ENCODE peak calls at places on chromosome 2, in eight cellular contexts. E is CD8-positive, alpha-beta T cell; Y is PC-3; V is right lobe of liver; Z is hepatocyte; S is transverse colon; K is cardiac muscle cell; B is spleen. J is an unnamed sample. For H3K36me3, the result is how much of the 10 kb centered on the place peaks cover.

GRCh38 chr2:133420748-133421147 is 147.5 kb downstream of the NCKAP5 start:
- DNase-seq in E (no peak), Y (no peak), V (no peak), Z (no peak), S (peak), K (no peak), B (no peak), J (no peak)

GRCh38 chr2:107358921-107359320 is 467.8 kb upstream of the RGPD4 start:
- DNase-seq in E (no peak), Y (no peak), V (no peak), Z (no peak), S (no peak), K (no peak), B (no peak), J (no peak)

GRCh38 chr2:120853294-120854013 is 117.8 kb downstream of the GLI2 start:
- DNase-seq in E (no peak), Y (no peak), V (no peak), Z (no peak), S (no peak), K (no peak), B (peak), J (no peak)

GRCh38 chr2:152611458-152612231 is 105.6 kb downstream of the PRPF40A start:
- DNase-seq in E (no peak), Y (no peak), V (no peak), Z (peak), S (peak), K (no peak), B (no peak), J (no peak)

GRCh38 chr2:120920438-120920814 is 184.8 kb downstream of the GLI2 start:
- DNase-seq in E (no peak), Y (no peak), V (peak), Z (no peak), S (no peak), K (no peak), B (no peak), J (no peak)

GRCh38 chr2:84939426-84940087 is 31.4 kb upstream of the KCMF1 start:
- DNase-seq in E (peak), Y (no peak), V (no peak), Z (no peak), S (peak), K (no peak), B (peak), J (peak)

GRCh38 chr2:160358051-160358450 is 135.6 kb downstream of the RBMS1 start:
- DNase-seq in E (no peak), Y (peak), V (no peak), Z (no peak), S (no peak), K (no peak), B (no peak), J (no peak)

GRCh38 chr2:78699696-78700095 is 325.8 kb upstream of the REG3G start:
- DNase-seq in E (no peak), Y (no peak), V (no peak), Z (no peak), S (no peak), K (no peak), B (no peak), J (no peak)

GRCh38 chr2:46167924-46168323 is 129.3 kb upstream of the EPAS1 start:
- DNase-seq in E (no peak), Y (no peak), V (no peak), Z (no peak), S (no peak), K (no peak), B (no peak), J (no peak)

GRCh38 chr2:55010915-55011314 is 39.3 kb downstream of the RTN4 start:
- DNase-seq in E (no peak), Y (no peak), V (peak), Z (peak), S (no peak), K (no peak), B (no peak), J (no peak)

GRCh38 chr2:29343830-29344229 is 228.6 kb downstream of the CLIP4 start:
- DNase-seq in E (no peak), Y (no peak), V (no peak), Z (no peak), S (no peak), K (no peak), B (no peak), J (no peak)

GRCh38 chr2:3311601-3312000 is 66.0 kb downstream of the EIPR1 start:
- DNase-seq in E (no peak), Y (no peak), V (peak), Z (no peak), S (no peak), K (no peak), B (peak), J (no peak)

GRCh38 chr2:234081970-234082822 is 31.7 kb downstream of the SPP2 start:
- DNase-seq in E (no peak), Y (peak), V (peak), Z (peak), S (peak), K (no peak), B (no peak), J (no peak)

GRCh38 chr2:237700583-237701032 is 73.2 kb downstream of the LRRFIP1 start:
- DNase-seq in E (peak), Y (no peak), V (no peak), Z (peak), S (peak), K (peak), B (peak), J (peak)

GRCh38 chr2:185316383-185316782 is 422.2 kb upstream of the FSIP2 start:
- DNase-seq in E (no peak), Y (no peak), V (no peak), Z (no peak), S (no peak), K (no peak), B (no peak), J (peak)

GRCh38 chr2:135563793-135564192 is 32.5 kb downstream of the R3HDM1 start:
- DNase-seq in E (no peak), Y (peak), V (no peak), Z (no peak), S (no peak), K (no peak), B (no peak), J (no peak)

GRCh38 chr2:120914839-120915521 is 179.3 kb downstream of the GLI2 start:
- DNase-seq in E (no peak), Y (peak), V (peak), Z (no peak), S (peak), K (peak), B (no peak), J (no peak)

GRCh38 chr2:157722580-157723234 is 94.0 kb upstream of the ACVR1C start:
- DNase-seq in E (no peak), Y (peak), V (no peak), Z (no peak), S (no peak), K (no peak), B (no peak), J (peak)

GRCh38 chr2:44360749-44361329 is 455 bp downstream of the PREPL start:
- DNase-seq in E (no peak), Y (peak), V (peak), Z (peak), S (no peak), K (no peak), B (no peak), J (no peak)

GRCh38 chr2:200575957-200576356 is 9.9 kb upstream of the AOX1 start:
- DNase-seq in E (no peak), Y (peak), V (no peak), Z (no peak), S (no peak), K (no peak), B (no peak), J (no peak)

GRCh38 chr2:99881901-99882591 is 260.3 kb downstream of the AFF3 start:
- DNase-seq in E (no peak), Y (peak), V (no peak), Z (peak), S (no peak), K (peak), B (no peak), J (no peak)

GRCh38 chr2:236702693-236703092 is 133.1 kb downstream of the ACKR3 start:
- DNase-seq in E (no peak), Y (no peak), V (no peak), Z (no peak), S (no peak), K (no peak), B (no peak), J (no peak)

GRCh38 chr2:209391776-209392401 is 32.0 kb upstream of the MAP2 start:
- DNase-seq in E (no peak), Y (peak), V (no peak), Z (no peak), S (no peak), K (no peak), B (no peak), J (no peak)

GRCh38 chr2:10584843-10585475 is 104.8 kb downstream of the NOL10 start:
- DNase-seq in E (no peak), Y (peak), V (no peak), Z (peak), S (no peak), K (peak), B (no peak), J (no peak)

GRCh38 chr2:163662141-163662780 is 73.5 kb downstream of the FIGN start:
- DNase-seq in E (no peak), Y (no peak), V (no peak), Z (no peak), S (no peak), K (no peak), B (no peak), J (no peak)

GRCh38 chr2:9288681-9289338 is 82.2 kb downstream of the ASAP2 start:
- DNase-seq in E (no peak), Y (peak), V (no peak), Z (no peak), S (no peak), K (no peak), B (no peak), J (no peak)

GRCh38 chr2:174667461-174667860 is 69.9 kb upstream of the WIPF1 start:
- DNase-seq in E (no peak), Y (no peak), V (no peak), Z (no peak), S (no peak), K (no peak), B (peak), J (no peak)

GRCh38 chr2:235416816-235417499 is 76.9 kb upstream of the AGAP1 start:
- DNase-seq in E (no peak), Y (no peak), V (no peak), Z (peak), S (no peak), K (no peak), B (no peak), J (no peak)

GRCh38 chr2:121175326-121175725 is 109.7 kb downstream of the TFCP2L1 start:
- DNase-seq in E (no peak), Y (no peak), V (no peak), Z (no peak), S (no peak), K (no peak), B (no peak), J (no peak)

GRCh38 chr2:143333168-143333791 is 204.1 kb downstream of the ARHGAP15 start:
- DNase-seq in E (no peak), Y (no peak), V (no peak), Z (no peak), S (no peak), K (no peak), B (no peak), J (no peak)

GRCh38 chr2:190657474-190658252 is 8.8 kb downstream of the NAB1 start:
- DNase-seq in E (no peak), Y (no peak), V (no peak), Z (no peak), S (no peak), K (no peak), B (no peak), J (no peak)

GRCh38 chr2:7450188-7451156 is 533.3 kb downstream of the RNF144A start:
- DNase-seq in E (peak), Y (no peak), V (no peak), Z (no peak), S (no peak), K (no peak), B (no peak), J (peak)

GRCh38 chr2:237819231-237819630 is 20.7 kb downstream of the RBM44 start:
- DNase-seq in E (no peak), Y (no peak), V (no peak), Z (no peak), S (no peak), K (no peak), B (no peak), J (no peak)

GRCh38 chr2:19652811-19653210 is 249.0 kb downstream of the TTC32 start:
- DNase-seq in E (no peak), Y (no peak), V (no peak), Z (no peak), S (no peak), K (no peak), B (no peak), J (no peak)

GRCh38 chr2:42147641-42148274 is 21.4 kb upstream of the EML4 start:
- DNase-seq in E (no peak), Y (peak), V (peak), Z (peak), S (no peak), K (no peak), B (no peak), J (no peak)

GRCh38 chr2:141660232-141660631 is 470.6 kb downstream of the LRP1B start:
- DNase-seq in E (no peak), Y (no peak), V (no peak), Z (no peak), S (no peak), K (no peak), B (no peak), J (no peak)

GRCh38 chr2:12087671-12088380 is 341.4 kb downstream of the LPIN1 start:
- DNase-seq in E (no peak), Y (peak), V (no peak), Z (no peak), S (no peak), K (no peak), B (no peak), J (no peak)
- H3K27ac ChIP-seq in E (no peak), Y (peak), V (no peak), Z (no peak), S (no peak), K (no peak), B (no peak), J (no peak)

GRCh38 chr2:5093056-5093455 is 599.1 kb upstream of the SOX11 start:
- DNase-seq in E (no peak), Y (peak), V (no peak), Z (no peak), S (no peak), K (no peak), B (no peak), J (no peak)
- H3K4me3 ChIP-seq in E (no peak), Y (no peak), V (no peak), Z (no peak), S (no peak), K (no peak), B (no peak), J (no peak)

GRCh38 chr2:74364533-74365505 is 15.3 kb downstream of the DCTN1 start:
- DNase-seq in E (no peak), Y (no peak), V (no peak), Z (no peak), S (no peak), K (no peak), B (no peak), J (no peak)
- H3K36me3 ChIP-seq in E (half or more), Y (under half), V (under half), Z (under half), S (half or more), K (half or more), B (half or more), J (half or more)

DNA sequence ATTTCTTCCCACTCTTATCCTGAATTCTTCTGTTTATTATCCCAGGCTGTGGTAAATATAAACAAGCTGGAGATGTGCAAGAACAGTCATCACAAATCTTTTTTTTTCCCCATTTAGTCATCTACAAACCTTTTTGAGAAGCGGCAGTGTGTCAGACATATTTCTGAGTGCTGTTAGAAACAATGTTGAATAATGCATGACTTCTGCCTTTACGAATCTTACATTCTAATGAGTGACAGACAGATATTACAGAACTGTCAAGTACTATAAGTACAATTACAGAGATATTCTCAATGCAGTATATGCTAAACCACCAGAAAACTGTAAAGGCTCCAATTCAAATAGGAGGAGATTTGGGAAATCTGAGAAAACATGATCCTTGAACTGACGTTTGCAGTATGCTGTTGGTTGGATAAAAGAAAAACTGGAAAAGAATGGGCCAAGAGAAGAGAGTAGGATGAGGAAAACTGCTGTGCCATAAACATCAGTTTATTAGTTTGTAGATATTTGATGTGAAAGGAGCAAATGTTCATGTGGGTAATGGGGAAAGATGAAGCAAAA is 379.5 kb upstream of the SLC8A1 start:
- DNase-seq in E (no peak), Y (no peak), V (no peak), Z (no peak), S (no peak), K (no peak), B (no peak), J (no peak)
- H3K27ac ChIP-seq in E (no peak), Y (no peak), V (no peak), Z (no peak), S (no peak), K (no peak), B (no peak), J (no peak)

DNA sequence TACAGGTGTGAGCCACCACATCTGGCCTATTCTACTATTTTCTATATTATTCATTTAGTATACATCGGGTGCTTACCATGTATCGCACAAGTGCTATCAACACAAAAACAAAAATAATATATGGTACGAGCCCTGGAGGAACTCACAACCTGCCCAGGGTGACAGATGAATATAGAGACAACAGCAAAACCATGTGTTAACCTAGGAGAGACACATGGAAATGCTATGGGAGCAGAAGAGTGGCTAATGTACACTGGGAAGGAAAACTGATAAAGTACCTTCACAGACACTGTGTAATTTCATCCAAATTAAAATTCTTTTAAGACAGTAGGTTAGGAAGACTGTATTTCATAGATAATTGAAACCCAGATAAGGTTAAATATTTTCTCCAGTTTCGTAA is 3.9 kb downstream of the SF3B6 start:
- DNase-seq in E (no peak), Y (no peak), V (no peak), Z (no peak), S (no peak), K (no peak), B (no peak), J (no peak)
- H3K4me3 ChIP-seq in E (no peak), Y (no peak), V (no peak), Z (no peak), S (no peak), K (no peak), B (no peak), J (no peak)

GRCh38 chr2:37061312-37061711 is 22.9 kb downstream of the HEATR5B start:
- DNase-seq in E (no peak), Y (no peak), V (no peak), Z (no peak), S (no peak), K (no peak), B (no peak), J (no peak)
- H3K36me3 ChIP-seq in E (under half), Y (under half), V (under half), Z (under half), S (half or more), K (under half), B (half or more), J (half or more)

J was measured in CD4-positive, CD25-positive, alpha-beta regulatory T cell.